ENCODE peak calls at places on chromosomes 12 and 14, in eight cellular contexts. One of them, this sample, is unnamed.

GRCh38 chr12:2092890-2093289 is 40.1 kb downstream of the CACNA1C start:
- DNase-seq in cardiac fibroblast: peak; percentile 7
- DNase-seq in pancreas: no peak
- DNase-seq in adrenal gland: no peak
- DNase-seq in fibroblast of mammary gland: no peak
- DNase-seq in heart right ventricle: peak; percentile 62
- DNase-seq in NCI-H2081: no peak
- DNase-seq in left cardiac atrium: peak; percentile 53
- DNase-seq in this sample: no peak

GRCh38 chr14:75254901-75255300 is 23.7 kb upstream of the FOS start:
- DNase-seq in heart right ventricle: no peak
- DNase-seq in NCI-H2081: no peak
- DNase-seq in cardiac fibroblast: no peak
- DNase-seq in adrenal gland: no peak
- DNase-seq in pancreas: no peak
- DNase-seq in fibroblast of mammary gland: no peak
- DNase-seq in left cardiac atrium: no peak
- DNase-seq in this sample: no peak

GRCh38 chr12:80040075-80040738 is 59.1 kb upstream of the OTOGL start:
- DNase-seq in adrenal gland: no peak
- DNase-seq in fibroblast of mammary gland: peak; percentile 71
- DNase-seq in cardiac fibroblast: peak; percentile 26
- DNase-seq in NCI-H2081: no peak
- DNase-seq in heart right ventricle: no peak
- DNase-seq in left cardiac atrium: no peak
- DNase-seq in pancreas: no peak
- DNase-seq in this sample: no peak

GRCh38 chr14:94458558-94459200 is 6.1 kb upstream of the SERPINA11 start:
- DNase-seq in cardiac fibroblast: peak; percentile 49
- DNase-seq in adrenal gland: no peak
- DNase-seq in fibroblast of mammary gland: peak; percentile 52
- DNase-seq in NCI-H2081: no peak
- DNase-seq in heart right ventricle: no peak
- DNase-seq in pancreas: no peak
- DNase-seq in left cardiac atrium: no peak
- DNase-seq in this sample: no peak

GRCh38 chr12:110256780-110257431 is 24.1 kb upstream of the ATP2A2 start:
- DNase-seq in fibroblast of mammary gland: no peak
- DNase-seq in cardiac fibroblast: peak; percentile 85
- DNase-seq in adrenal gland: peak; percentile 55
- DNase-seq in pancreas: no peak
- DNase-seq in NCI-H2081: no peak
- DNase-seq in heart right ventricle: peak; percentile 62
- DNase-seq in left cardiac atrium: no peak
- DNase-seq in this sample: no peak

GRCh38 chr12:16189849-16190248 is 87.6 kb downstream of the SLC15A5 start:
- DNase-seq in pancreas: no peak
- DNase-seq in heart right ventricle: no peak
- DNase-seq in adrenal gland: no peak
- DNase-seq in fibroblast of mammary gland: no peak
- DNase-seq in NCI-H2081: peak; percentile 78
- DNase-seq in left cardiac atrium: no peak
- DNase-seq in cardiac fibroblast: no peak
- DNase-seq in this sample: no peak

GRCh38 chr14:34536951-34537676 is 2.4 kb downstream of the EAPP start:
- DNase-seq in left cardiac atrium: no peak
- DNase-seq in heart right ventricle: no peak
- DNase-seq in pancreas: no peak
- DNase-seq in cardiac fibroblast: peak; percentile 63
- DNase-seq in fibroblast of mammary gland: peak; percentile 18
- DNase-seq in adrenal gland: no peak
- DNase-seq in NCI-H2081: no peak
- DNase-seq in this sample: no peak

GRCh38 chr14:59407246-59407615 is 57.9 kb downstream of the GPR135 start:
- DNase-seq in NCI-H2081: no peak
- DNase-seq in left cardiac atrium: no peak
- DNase-seq in heart right ventricle: no peak
- DNase-seq in fibroblast of mammary gland: peak; percentile 95
- DNase-seq in cardiac fibroblast: peak; percentile 96
- DNase-seq in adrenal gland: no peak
- DNase-seq in pancreas: no peak
- DNase-seq in this sample: no peak

GRCh38 chr14:100052819-100053218 is 12.4 kb upstream of the EVL start:
- DNase-seq in left cardiac atrium: no peak
- DNase-seq in NCI-H2081: no peak
- DNase-seq in pancreas: no peak
- DNase-seq in adrenal gland: no peak
- DNase-seq in fibroblast of mammary gland: no peak
- DNase-seq in heart right ventricle: no peak
- DNase-seq in cardiac fibroblast: no peak
- DNase-seq in this sample: no peak

GRCh38 chr14:68638056-68638816 is 154.6 kb downstream of the ZFP36L1 start:
- DNase-seq in fibroblast of mammary gland: no peak
- DNase-seq in adrenal gland: no peak
- DNase-seq in heart right ventricle: no peak
- DNase-seq in NCI-H2081: no peak
- DNase-seq in left cardiac atrium: no peak
- DNase-seq in cardiac fibroblast: no peak
- DNase-seq in pancreas: no peak
- DNase-seq in this sample: no peak

GRCh38 chr12:132563911-132564310 is 46.5 kb downstream of the LRCOL1 start:
- DNase-seq in pancreas: no peak
- DNase-seq in fibroblast of mammary gland: no peak
- DNase-seq in NCI-H2081: no peak
- DNase-seq in left cardiac atrium: no peak
- DNase-seq in adrenal gland: no peak
- DNase-seq in heart right ventricle: no peak
- DNase-seq in cardiac fibroblast: no peak
- DNase-seq in this sample: no peak

GRCh38 chr12:46342562-46343033 is 30.0 kb downstream of the SLC38A2 start:
- DNase-seq in cardiac fibroblast: peak; percentile 57
- DNase-seq in fibroblast of mammary gland: peak; percentile 50
- DNase-seq in pancreas: no peak
- DNase-seq in left cardiac atrium: no peak
- DNase-seq in NCI-H2081: no peak
- DNase-seq in heart right ventricle: peak; percentile 32
- DNase-seq in adrenal gland: peak; percentile 20
- DNase-seq in this sample: no peak

GRCh38 chr14:50396636-50397460 is at the start of gene CDKL1:
- DNase-seq in left cardiac atrium: peak; percentile 68
- DNase-seq in NCI-H2081: peak; percentile 50
- DNase-seq in fibroblast of mammary gland: peak; percentile 63
- DNase-seq in adrenal gland: peak; percentile 67
- DNase-seq in cardiac fibroblast: peak; percentile 70
- DNase-seq in pancreas: peak; percentile 87
- DNase-seq in heart right ventricle: peak; percentile 44
- DNase-seq in this sample: peak; percentile 35

GRCh38 chr14:53932966-53933365 is 23.7 kb downstream of the BMP4 start:
- DNase-seq in pancreas: no peak
- DNase-seq in NCI-H2081: no peak
- DNase-seq in fibroblast of mammary gland: no peak
- DNase-seq in cardiac fibroblast: no peak
- DNase-seq in left cardiac atrium: no peak
- DNase-seq in heart right ventricle: no peak
- DNase-seq in adrenal gland: no peak
- DNase-seq in this sample: no peak

GRCh38 chr12:10540776-10541205 is 35.1 kb downstream of the EIF2S3B start:
- DNase-seq in cardiac fibroblast: no peak
- DNase-seq in adrenal gland: no peak
- DNase-seq in heart right ventricle: no peak
- DNase-seq in fibroblast of mammary gland: peak; percentile 89
- DNase-seq in pancreas: no peak
- DNase-seq in NCI-H2081: no peak
- DNase-seq in left cardiac atrium: no peak
- DNase-seq in this sample: no peak

GRCh38 chr14:96752594-96752993 is 44.6 kb upstream of the VRK1 start:
- DNase-seq in NCI-H2081: no peak
- DNase-seq in pancreas: no peak
- DNase-seq in cardiac fibroblast: no peak
- DNase-seq in adrenal gland: no peak
- DNase-seq in left cardiac atrium: no peak
- DNase-seq in fibroblast of mammary gland: peak; percentile 71
- DNase-seq in heart right ventricle: no peak
- DNase-seq in this sample: no peak

This sample was measured in activated T-helper 9 cell treated with anti-CD3 and anti-CD28 coated beads, Interleukin-2, amount 50 U/mL, for 16 hours.